ENCODE peak calls at places on chromosomes 6 and 20, in six cellular contexts. P is GM04504; C is T-cell; O is AG20443; D is stimulated activated CD8-positive, alpha-beta memory T cell treated with anti-CD3 and anti-CD28 coated beads, Interleukin-4, amount 100 ng/mL, for 1 hour; N is EL. V is an unnamed sample.

GRCh38 chr6:52929321-52930164 is 20.0 kb upstream of the GSTA3 start:
- DNase-seq in P (peak; percentile 77), C (no peak), O (peak; percentile 68), D (no peak), N (peak; percentile 96), V (no peak)

GRCh38 chr20:56322661-56323060 is 36.1 kb upstream of the FAM210B start:
- DNase-seq in P (no peak), C (no peak), O (peak; percentile 53), D (no peak), N (no peak), V (no peak)

GRCh38 chr6:161079566-161080262 is 88.1 kb downstream of the MAP3K4 start:
- DNase-seq in P (peak; percentile 44), C (peak; percentile 29), O (peak; percentile 77), D (no peak), N (peak; percentile 76), V (no peak)

GRCh38 chr6:8183266-8183665 is 80.9 kb upstream of the EEF1E1 start:
- DNase-seq in P (no peak), C (no peak), O (no peak), D (no peak), N (no peak), V (no peak)

GRCh38 chr6:152879681-152880080 is 103.2 kb downstream of the FBXO5 start:
- DNase-seq in P (no peak), C (no peak), O (no peak), D (no peak), N (no peak), V (no peak)

GRCh38 chr6:53494076-53494475 is 50.8 kb downstream of the GCLC start:
- DNase-seq in P (no peak), C (no peak), O (no peak), D (no peak), N (no peak), V (no peak)

GRCh38 chr6:38387994-38388393 is 251.7 kb downstream of the BTBD9 start:
- DNase-seq in P (peak; percentile 68), C (no peak), O (peak; percentile 41), D (no peak), N (peak; percentile 59), V (no peak)

GRCh38 chr6:85111481-85112001 is 338.3 kb upstream of the NT5E start:
- DNase-seq in P (no peak), C (no peak), O (no peak), D (no peak), N (no peak), V (peak; percentile 48)

GRCh38 chr6:110035321-110035720 is 57.2 kb downstream of the GPR6 start:
- DNase-seq in P (no peak), C (no peak), O (no peak), D (no peak), N (no peak), V (no peak)

GRCh38 chr20:23721962-23722361 is 28.8 kb downstream of the CST1 start:
- DNase-seq in P (no peak), C (no peak), O (no peak), D (no peak), N (no peak), V (no peak)

GRCh38 chr6:6224933-6225486 is 95.5 kb downstream of the F13A1 start:
- DNase-seq in P (no peak), C (no peak), O (no peak), D (no peak), N (no peak), V (no peak)

GRCh38 chr20:1894471-1894950 is 696 bp upstream of the SIRPA start:
- DNase-seq in P (peak; percentile 55), C (no peak), O (peak; percentile 89), D (no peak), N (peak; percentile 71), V (peak; percentile 57)

GRCh38 chr6:45438849-45439406 is 61.2 kb upstream of the SUPT3H start:
- DNase-seq in P (no peak), C (no peak), O (peak; percentile 61), D (no peak), N (peak; percentile 87), V (no peak)

GRCh38 chr6:78593898-78594666 is 273.3 kb upstream of the IRAK1BP1 start:
- DNase-seq in P (no peak), C (no peak), O (no peak), D (no peak), N (peak; percentile 25), V (no peak)

GRCh38 chr6:131379951-131380350 is 193.1 kb upstream of the ARG1 start:
- DNase-seq in P (peak; percentile 63), C (no peak), O (peak; percentile 84), D (no peak), N (peak; percentile 72), V (no peak)

GRCh38 chr6:26159417-26160273 is 72.4 kb downstream of the HFE start:
- DNase-seq in P (no peak), C (no peak), O (peak; percentile 25), D (no peak), N (peak; percentile 54), V (no peak)

GRCh38 chr20:63446174-63447024 is 26.1 kb downstream of the KCNQ2 start:
- DNase-seq in P (no peak), C (no peak), O (no peak), D (no peak), N (no peak), V (no peak)

V was measured in neuronal stem cell.